ENCODE peak calls at places on chromosomes 12 and 14, in six cellular contexts. Z, O, F, V, A and D are unnamed samples.

GRCh38 chr12:57771271-57771872 is 533 bp downstream of the METTL1 start:
- DNase-seq in V (peak), A (peak), F (peak), O (peak), Z (peak), D (peak)

GRCh38 chr12:124111006-124111405 is 138.0 kb downstream of the ZNF664 start:
- DNase-seq in A (no peak), O (no peak), F (no peak), Z (no peak), V (no peak), D (no peak)

GRCh38 chr12:6766651-6767300 is 613 bp downstream of the PTMS start:
- DNase-seq in A (no peak), F (peak), Z (peak), V (peak), O (peak), D (peak)

GRCh38 chr12:2027379-2027778 is 23.1 kb upstream of the DCP1B start:
- DNase-seq in A (no peak), O (no peak), V (peak), F (no peak), Z (no peak), D (no peak)

GRCh38 chr14:68020999-68021663 is 201.6 kb downstream of the RAD51B start:
- DNase-seq in F (no peak), O (no peak), Z (no peak), A (no peak), V (no peak), D (no peak)

GRCh38 chr12:1173806-1174617 is 183.0 kb downstream of the ERC1 start:
- DNase-seq in Z (peak), O (no peak), V (no peak), A (no peak), F (no peak), D (no peak)

GRCh38 chr14:31992051-31992450 is 85.1 kb upstream of the ARHGAP5 start:
- DNase-seq in A (peak), V (peak), F (no peak), O (no peak), Z (no peak), D (peak)

GRCh38 chr12:53123578-53124351 is 20.5 kb downstream of the SOAT2 start:
- DNase-seq in Z (no peak), O (no peak), F (no peak), V (peak), A (no peak), D (peak)

GRCh38 chr12:108609535-108610335 is 11.9 kb upstream of the TMEM119 start:
- DNase-seq in O (peak), V (peak), F (peak), Z (peak), A (peak), D (peak)

GRCh38 chr12:123897221-123897620 is 75.4 kb downstream of the CCDC92 start:
- DNase-seq in Z (no peak), A (peak), F (no peak), O (no peak), V (peak), D (peak)

GRCh38 chr12:112985655-112986290 is 7.5 kb downstream of the OAS2 start:
- DNase-seq in Z (no peak), A (no peak), V (no peak), O (no peak), F (peak), D (no peak)

GRCh38 chr12:24681570-24681969 is 267.3 kb downstream of the BCAT1 start:
- DNase-seq in O (no peak), A (no peak), V (no peak), F (no peak), Z (no peak), D (no peak)
- TF ChIP-seq CTCF in O (no peak), A (no peak), V (no peak), F (no peak), Z (no peak), D (no peak)

GRCh38 chr12:48882972-48883304 is 17.3 kb upstream of the RND1 start:
- DNase-seq in O (no peak), F (no peak), A (no peak), V (no peak), Z (no peak), D (no peak)
- H3K4me3 ChIP-seq in O (no peak), F (no peak), A (no peak), V (no peak), Z (no peak), D (no peak)

GRCh38 chr14:88233915-88234314 is 89.2 kb downstream of the KCNK10 start:
- DNase-seq in Z (no peak), O (no peak), A (no peak), F (no peak), V (no peak), D (peak)
- TF ChIP-seq CTCF in Z (peak), O (no peak), A (no peak), F (no peak), V (peak), D (peak)

GRCh38 chr12:76901628-76902386 is 23.0 kb upstream of the CSRP2 start:
- DNase-seq in F (no peak), Z (no peak), V (no peak), O (no peak), A (no peak), D (no peak)
- H3K4me3 ChIP-seq in F (no peak), Z (no peak), V (no peak), O (no peak), A (no peak), D (no peak)